ENCODE peak calls at places on chromosomes 5 and 9, in ten cellular contexts. W is colonic mucosa; N is mesendoderm; Y is iris pigment epithelial cell; E is cardiac fibroblast; S is small intestine; Z is stimulated activated naive CD8-positive, alpha-beta T cell treated with anti-CD3 and anti-CD28 coated beads, Interleukin-15, amount 100 ng/mL, for 72 hours; M is anterior cingulate cortex; P is M059J; B is CD4-positive, alpha-beta memory T cell. H is an unnamed sample.

GRCh38 chr5:74540582-74540981 is 99.9 kb downstream of the ENC1 start:
- DNase-seq in W (no peak), N (peak), Y (no peak), E (peak), S (no peak), Z (no peak), M (no peak), P (no peak), B (no peak), H (peak)

GRCh38 chr5:138439537-138440225 is 824 bp downstream of the REEP2 start:
- DNase-seq in W (no peak), N (peak), Y (no peak), E (no peak), S (no peak), Z (no peak), M (no peak), P (no peak), B (peak), H (no peak)

GRCh38 chr5:30607301-30607700 is 586.2 kb upstream of the CDH6 start:
- DNase-seq in W (no peak), N (peak), Y (no peak), E (no peak), S (no peak), Z (no peak), M (no peak), P (no peak), B (no peak), H (peak)

GRCh38 chr5:139391570-139392323 is 2.0 kb upstream of the MZB1 start:
- DNase-seq in W (peak), N (no peak), Y (no peak), E (no peak), S (peak), Z (peak), M (no peak), P (peak), B (no peak), H (peak)

GRCh38 chr5:167898361-167899042 is 392.9 kb upstream of the WWC1 start:
- DNase-seq in W (no peak), N (peak), Y (no peak), E (peak), S (no peak), Z (no peak), M (no peak), P (peak), B (no peak), H (peak)

GRCh38 chr9:99833735-99834134 is 12.1 kb downstream of the NR4A3 start:
- DNase-seq in W (no peak), N (peak), Y (no peak), E (no peak), S (no peak), Z (no peak), M (no peak), P (no peak), B (no peak), H (no peak)

GRCh38 chr9:106947097-106947496 is 84.1 kb downstream of the ZNF462 start:
- DNase-seq in W (no peak), N (no peak), Y (no peak), E (no peak), S (no peak), Z (no peak), M (no peak), P (peak), B (no peak), H (no peak)

GRCh38 chr9:103245369-103245768 is 250.2 kb downstream of the CYLC2 start:
- DNase-seq in W (no peak), N (peak), Y (peak), E (no peak), S (no peak), Z (no peak), M (no peak), P (peak), B (no peak), H (no peak)

GRCh38 chr5:61598140-61598539 is 266.1 kb downstream of the ZSWIM6 start:
- DNase-seq in W (no peak), N (no peak), Y (no peak), E (no peak), S (peak), Z (no peak), M (no peak), P (no peak), B (no peak), H (no peak)

GRCh38 chr9:137837345-137838278 is 40.0 kb upstream of the CACNA1B start:
- DNase-seq in W (no peak), N (no peak), Y (no peak), E (no peak), S (no peak), Z (no peak), M (no peak), P (no peak), B (peak), H (no peak)

GRCh38 chr9:105038057-105038456 is 110.1 kb upstream of the ABCA1 start:
- DNase-seq in W (no peak), N (no peak), Y (no peak), E (no peak), S (no peak), Z (no peak), M (no peak), P (no peak), B (no peak), H (no peak)

GRCh38 chr9:94663139-94663538 is 23.8 kb upstream of the FBP1 start:
- DNase-seq in W (no peak), N (no peak), Y (no peak), E (no peak), S (peak), Z (no peak), M (no peak), P (no peak), B (no peak), H (no peak)

GRCh38 chr9:133658442-133659431 is 22.6 kb downstream of the DBH start:
- DNase-seq in W (peak), N (peak), Y (peak), E (peak), S (peak), Z (no peak), M (no peak), P (peak), B (no peak), H (peak)

GRCh38 chr9:93291536-93292287 is 107.8 kb downstream of the WNK2 start:
- DNase-seq in W (no peak), N (no peak), Y (no peak), E (no peak), S (no peak), Z (no peak), M (no peak), P (no peak), B (no peak), H (no peak)

GRCh38 chr5:159602434-159602833 is 272.1 kb upstream of the IL12B start:
- DNase-seq in W (no peak), N (no peak), Y (no peak), E (no peak), S (no peak), Z (no peak), M (no peak), P (no peak), B (no peak), H (no peak)

GRCh38 chr5:902129-902916 is 9.6 kb downstream of the TRIP13 start:
- DNase-seq in W (no peak), N (no peak), Y (no peak), E (no peak), S (no peak), Z (no peak), M (no peak), P (no peak), B (no peak), H (no peak)

GRCh38 chr5:132371603-132371994 is 2.1 kb downstream of the SLC22A5 start:
- DNase-seq in W (no peak), N (no peak), Y (no peak), E (no peak), S (peak), Z (no peak), M (no peak), P (no peak), B (no peak), H (no peak)

GRCh38 chr9:78826521-78826920 is 529.6 kb downstream of the PSAT1 start:
- DNase-seq in W (no peak), N (no peak), Y (no peak), E (no peak), S (no peak), Z (no peak), M (no peak), P (no peak), B (no peak), H (no peak)

GRCh38 chr9:1400983-1401382 is 350.8 kb downstream of the DMRT2 start:
- DNase-seq in W (no peak), N (peak), Y (no peak), E (no peak), S (no peak), Z (no peak), M (no peak), P (no peak), B (no peak), H (no peak)

GRCh38 chr9:87342743-87343142 is 154.9 kb upstream of the DAPK1 start:
- DNase-seq in W (no peak), N (no peak), Y (peak), E (peak), S (no peak), Z (no peak), M (no peak), P (peak), B (no peak), H (no peak)

GRCh38 chr5:1161108-1161831 is 40.1 kb upstream of the SLC6A19 start:
- DNase-seq in W (peak), N (peak), Y (no peak), E (no peak), S (peak), Z (no peak), M (no peak), P (peak), B (no peak), H (peak)

GRCh38 chr5:136192015-136192525 is 892 bp downstream of the SMIM32 start:
- DNase-seq in W (no peak), N (peak), Y (peak), E (peak), S (no peak), Z (no peak), M (no peak), P (no peak), B (no peak), H (no peak)

GRCh38 chr5:110086658-110087388 is 397.1 kb downstream of the MAN2A1 start:
- DNase-seq in W (no peak), N (no peak), Y (peak), E (peak), S (no peak), Z (peak), M (peak), P (peak), B (no peak), H (no peak)

GRCh38 chr5:179870403-179870903 is 11.8 kb upstream of the MRNIP start:
- DNase-seq in W (no peak), N (peak), Y (peak), E (peak), S (peak), Z (no peak), M (peak), P (no peak), B (no peak), H (peak)

GRCh38 chr5:157930710-157931109 is 71.8 kb upstream of the CLINT1 start:
- DNase-seq in W (peak), N (no peak), Y (no peak), E (no peak), S (peak), Z (no peak), M (no peak), P (no peak), B (no peak), H (no peak)

GRCh38 chr9:108259917-108260675 is 595.7 kb downstream of the ACTL7B start:
- DNase-seq in W (no peak), N (no peak), Y (no peak), E (no peak), S (no peak), Z (no peak), M (no peak), P (peak), B (no peak), H (no peak)

GRCh38 chr9:17236147-17236546 is 101.3 kb downstream of the CNTLN start:
- DNase-seq in W (no peak), N (no peak), Y (no peak), E (no peak), S (no peak), Z (no peak), M (no peak), P (no peak), B (no peak), H (no peak)

GRCh38 chr5:95884511-95884910 is 62.0 kb upstream of the GLRX start:
- DNase-seq in W (no peak), N (no peak), Y (no peak), E (no peak), S (no peak), Z (no peak), M (no peak), P (peak), B (no peak), H (no peak)

GRCh38 chr9:124423155-124423554 is 7.9 kb upstream of the PSMB7 start:
- DNase-seq in W (no peak), N (no peak), Y (no peak), E (no peak), S (no peak), Z (no peak), M (no peak), P (no peak), B (no peak), H (no peak)

GRCh38 chr5:157379983-157380382 is 80.0 kb upstream of the NIPAL4 start:
- DNase-seq in W (no peak), N (no peak), Y (no peak), E (no peak), S (no peak), Z (no peak), M (no peak), P (no peak), B (no peak), H (no peak)

GRCh38 chr5:115179068-115179958 is 9.6 kb upstream of the TRIM36 start:
- DNase-seq in W (peak), N (peak), Y (no peak), E (peak), S (peak), Z (no peak), M (no peak), P (peak), B (no peak), H (peak)

GRCh38 chr9:97593960-97594359 is 39.2 kb downstream of the TSTD2 start:
- DNase-seq in W (no peak), N (no peak), Y (no peak), E (no peak), S (no peak), Z (no peak), M (no peak), P (peak), B (no peak), H (no peak)

GRCh38 chr5:154611341-154611767 is 133.3 kb upstream of the HAND1 start:
- DNase-seq in W (no peak), N (no peak), Y (peak), E (peak), S (no peak), Z (no peak), M (no peak), P (no peak), B (no peak), H (peak)

GRCh38 chr9:112836394-112836793 is 54.3 kb downstream of the SLC46A2 start:
- DNase-seq in W (peak), N (peak), Y (no peak), E (no peak), S (peak), Z (no peak), M (no peak), P (no peak), B (no peak), H (peak)

GRCh38 chr5:9365501-9365900 is 180.4 kb downstream of the SEMA5A start:
- DNase-seq in W (no peak), N (no peak), Y (no peak), E (no peak), S (no peak), Z (no peak), M (no peak), P (no peak), B (no peak), H (peak)

GRCh38 chr5:143968071-143968878 is 156.3 kb downstream of the HMHB1 start:
- DNase-seq in W (peak), N (peak), Y (peak), E (peak), S (peak), Z (no peak), M (peak), P (peak), B (no peak), H (no peak)

GRCh38 chr5:132377738-132378137 is 8.2 kb downstream of the SLC22A5 start:
- DNase-seq in W (no peak), N (no peak), Y (no peak), E (no peak), S (no peak), Z (no peak), M (no peak), P (no peak), B (no peak), H (no peak)

GRCh38 chr9:95458666-95459065 is 58.1 kb downstream of the PTCH1 start:
- DNase-seq in W (no peak), N (no peak), Y (peak), E (peak), S (no peak), Z (no peak), M (no peak), P (no peak), B (no peak), H (no peak)

GRCh38 chr9:776086-776485 is 65.4 kb upstream of the DMRT1 start:
- DNase-seq in W (no peak), N (no peak), Y (no peak), E (no peak), S (no peak), Z (no peak), M (no peak), P (no peak), B (no peak), H (no peak)